ENCODE peak calls at places on chromosomes 12 and 14, in six cellular contexts. E, K, X, C, H and Z are unnamed samples.

GRCh38 chr14:95077380-95077779 is 79.9 kb downstream of the DICER1 start:
- DNase-seq in E (no peak), K (no peak), X (no peak), C (no peak), H (no peak), Z (no peak)

GRCh38 chr12:27460471-27460978 is 14.0 kb downstream of the SMCO2 start:
- DNase-seq in E (peak; percentile 20), K (no peak), X (peak; percentile 62), C (no peak), H (no peak), Z (no peak)

GRCh38 chr14:85233756-85234545 is 296.0 kb upstream of the FLRT2 start:
- DNase-seq in E (peak; percentile 6), K (no peak), X (no peak), C (no peak), H (no peak), Z (peak; percentile 4)

GRCh38 chr12:8026282-8026637 is 6.3 kb upstream of the FOXJ2 start:
- DNase-seq in E (no peak), K (no peak), X (no peak), C (peak; percentile 71), H (no peak), Z (no peak)

GRCh38 chr14:32933623-32933942 is 5.1 kb upstream of the NPAS3 start:
- DNase-seq in E (no peak), K (no peak), X (peak; percentile 64), C (no peak), H (no peak), Z (no peak)

GRCh38 chr12:48165089-48166031 is 8.0 kb upstream of the ASB8 start:
- DNase-seq in E (peak; percentile 75), K (peak; percentile 67), X (peak; percentile 57), C (peak; percentile 34), H (no peak), Z (peak; percentile 72)

GRCh38 chr14:21093769-21094681 is 4.4 kb downstream of the ZNF219 start:
- DNase-seq in E (no peak), K (no peak), X (no peak), C (no peak), H (no peak), Z (peak; percentile 57)

GRCh38 chr14:24260026-24260779 is 2.8 kb downstream of the TGM1 start:
- DNase-seq in E (no peak), K (no peak), X (no peak), C (no peak), H (no peak), Z (no peak)

GRCh38 chr12:52792185-52793029 is 3.5 kb downstream of the KRT3 start:
- DNase-seq in E (no peak), K (no peak), X (no peak), C (no peak), H (no peak), Z (no peak)

GRCh38 chr12:5220835-5221234 is 177.2 kb downstream of the KCNA5 start:
- DNase-seq in E (no peak), K (peak; percentile 1), X (peak; percentile 73), C (no peak), H (no peak), Z (peak; percentile 5)

GRCh38 chr12:67042697-67043131 is 226.4 kb upstream of the CAND1 start:
- DNase-seq in E (peak; percentile 80), K (no peak), X (peak; percentile 71), C (peak; percentile 58), H (no peak), Z (peak; percentile 45)

GRCh38 chr12:88816201-88816600 is 235.9 kb upstream of the KITLG start:
- DNase-seq in E (no peak), K (no peak), X (peak; percentile 68), C (no peak), H (no peak), Z (no peak)

GRCh38 chr12:4909734-4910501 is at the start of gene KCNA1:
- DNase-seq in E (no peak), K (no peak), X (no peak), C (no peak), H (peak; percentile 70), Z (no peak)

GRCh38 chr12:94405378-94406116 is 54.1 kb downstream of the CEP83 start:
- DNase-seq in E (no peak), K (no peak), X (no peak), C (no peak), H (no peak), Z (no peak)

GRCh38 chr12:43109626-43110345 is 442.2 kb downstream of the ADAMTS20 start:
- DNase-seq in E (no peak), K (no peak), X (no peak), C (no peak), H (no peak), Z (no peak)

GRCh38 chr12:131593411-131593810 is 117.5 kb upstream of the SFSWAP start:
- DNase-seq in E (no peak), K (no peak), X (no peak), C (no peak), H (no peak), Z (no peak)

GRCh38 chr12:94267907-94268575 is 119.7 kb downstream of the PLXNC1 start:
- DNase-seq in E (no peak), K (no peak), X (no peak), C (no peak), H (no peak), Z (no peak)

GRCh38 chr12:102172436-102172835 is 25.2 kb downstream of the PMCH start:
- DNase-seq in E (no peak), K (no peak), X (peak; percentile 12), C (no peak), H (no peak), Z (no peak)

GRCh38 chr12:54890339-54890738 is 36.0 kb downstream of the MUCL1 start:
- DNase-seq in E (no peak), K (no peak), X (no peak), C (peak; percentile 60), H (no peak), Z (no peak)